ENCODE peak calls at places on chromosomes 7 and 10, in six cellular contexts. N is mesenchymal stem cell, T is uterus, U is colonic mucosa, C is GM23248, Q is body of pancreas. K is an unnamed sample.

GRCh38 chr7:111082351-111082750 is 8.6 kb upstream of the LRRN3 start:
- DNase-seq in C (peak; percentile 71), T (no peak), U (no peak), N (peak; percentile 25), Q (no peak), K (no peak)

GRCh38 chr10:102579206-102579790 is 65.0 kb upstream of the TRIM8 start:
- DNase-seq in U (no peak), Q (no peak), T (no peak), C (no peak), N (no peak), K (no peak)

GRCh38 chr10:30529373-30529998 is 95.5 kb downstream of the MAP3K8 start:
- DNase-seq in N (no peak), Q (peak; percentile 81), C (no peak), U (peak; percentile 49), T (peak; percentile 27), K (peak; percentile 57)

GRCh38 chr10:71569775-71570588 is 149.6 kb downstream of the C10orf105 start:
- DNase-seq in U (peak; percentile 87), C (peak; percentile 54), Q (peak; percentile 67), T (peak; percentile 77), N (peak; percentile 43), K (peak; percentile 67)

GRCh38 chr10:79905322-79906314 is 43.3 kb downstream of the SFTPD start:
- DNase-seq in T (no peak), N (peak; percentile 62), Q (peak; percentile 33), C (peak; percentile 71), U (no peak), K (peak; percentile 6)

GRCh38 chr10:22479419-22479818 is 134.1 kb downstream of the SPAG6 start:
- DNase-seq in T (no peak), N (no peak), Q (no peak), U (no peak), C (peak; percentile 20), K (no peak)

GRCh38 chr10:129161184-129161583 is 305.9 kb upstream of the MGMT start:
- DNase-seq in T (no peak), Q (no peak), C (peak; percentile 3), N (peak; percentile 11), U (no peak), K (no peak)

GRCh38 chr10:77530011-77530410 is 107.6 kb downstream of the KCNMA1 start:
- DNase-seq in T (no peak), U (no peak), Q (no peak), N (no peak), C (no peak), K (no peak)

GRCh38 chr10:117000580-117000979 is 4.4 kb downstream of the SHTN1 start:
- DNase-seq in T (no peak), C (no peak), U (no peak), Q (no peak), N (no peak), K (no peak)

GRCh38 chr10:24383681-24384106 is 174.8 kb downstream of the KIAA1217 start:
- DNase-seq in U (peak; percentile 91), T (peak; percentile 69), N (peak; percentile 88), Q (peak; percentile 96), C (peak; percentile 98), K (peak; percentile 93)

GRCh38 chr10:69869291-69869841 is 67.7 kb downstream of the COL13A1 start:
- DNase-seq in N (peak; percentile 59), U (peak; percentile 79), Q (peak; percentile 15), T (no peak), C (peak; percentile 88), K (peak; percentile 89)

GRCh38 chr10:128604025-128604424 is 477.8 kb upstream of the MKI67 start:
- DNase-seq in N (no peak), U (peak; percentile 79), T (no peak), Q (no peak), C (no peak), K (no peak)

GRCh38 chr10:102230861-102231356 is 4.8 kb downstream of the ELOVL3 start:
- DNase-seq in C (peak; percentile 59), N (no peak), U (peak; percentile 48), T (no peak), Q (peak; percentile 31), K (peak; percentile 27)

GRCh38 chr7:152859781-152860191 is 100.2 kb downstream of the ACTR3B start:
- DNase-seq in T (no peak), Q (no peak), C (peak; percentile 29), U (no peak), N (no peak), K (no peak)

GRCh38 chr10:103549349-103549685 is 55.8 kb downstream of the NEURL1 start:
- DNase-seq in U (no peak), T (no peak), Q (no peak), C (no peak), N (no peak), K (no peak)

GRCh38 chr7:155194531-155195140 is 103.0 kb upstream of the INSIG1 start:
- DNase-seq in N (no peak), T (no peak), U (no peak), C (no peak), Q (no peak), K (no peak)

GRCh38 chr7:113087278-113087998 is 811 bp upstream of the GPR85 start:
- DNase-seq in U (no peak), T (peak; percentile 16), C (peak; percentile 94), Q (peak; percentile 8), N (peak; percentile 73), K (peak; percentile 5)

GRCh38 chr7:113084499-113085172 is 2.0 kb downstream of the GPR85 start:
- DNase-seq in C (no peak), U (no peak), T (no peak), N (no peak), Q (no peak), K (no peak)

GRCh38 chr7:113086431-113086888 is at the start of gene GPR85:
- DNase-seq in N (peak; percentile 71), T (peak; percentile 31), C (peak; percentile 90), U (no peak), Q (peak; percentile 35), K (peak; percentile 9)

GRCh38 chr7:113085781-113086390 is 741 bp downstream of the GPR85 start:
- DNase-seq in C (peak; percentile 46), U (no peak), T (no peak), N (peak; percentile 5), Q (peak; percentile 1), K (no peak)

GRCh38 chr7:113086928-113087277 is 276 bp upstream of the GPR85 start:
- DNase-seq in C (no peak), N (no peak), Q (no peak), U (no peak), T (no peak), K (no peak)
- H3K27ac ChIP-seq in C (peak overlapping the region; percentile 96), N (peak overlapping the region; percentile 95), Q (no peak overlapping the region), U (no peak overlapping the region), T (peak overlapping the region; percentile 45), K (no peak overlapping the region)

GRCh38 chr7:1022801-1023465 is 21.4 kb upstream of the GPR146 start:
- DNase-seq in T (no peak), N (no peak), C (no peak), Q (no peak), U (no peak), K (no peak)
- H3K36me3 ChIP-seq in T (no peaks in the 10 kb centered on the region), N (peaks cover 27% of the 10 kb centered on the region), C (no peaks in the 10 kb centered on the region), Q (no peaks in the 10 kb centered on the region), U (no peaks in the 10 kb centered on the region), K (no peaks in the 10 kb centered on the region)

DNA sequence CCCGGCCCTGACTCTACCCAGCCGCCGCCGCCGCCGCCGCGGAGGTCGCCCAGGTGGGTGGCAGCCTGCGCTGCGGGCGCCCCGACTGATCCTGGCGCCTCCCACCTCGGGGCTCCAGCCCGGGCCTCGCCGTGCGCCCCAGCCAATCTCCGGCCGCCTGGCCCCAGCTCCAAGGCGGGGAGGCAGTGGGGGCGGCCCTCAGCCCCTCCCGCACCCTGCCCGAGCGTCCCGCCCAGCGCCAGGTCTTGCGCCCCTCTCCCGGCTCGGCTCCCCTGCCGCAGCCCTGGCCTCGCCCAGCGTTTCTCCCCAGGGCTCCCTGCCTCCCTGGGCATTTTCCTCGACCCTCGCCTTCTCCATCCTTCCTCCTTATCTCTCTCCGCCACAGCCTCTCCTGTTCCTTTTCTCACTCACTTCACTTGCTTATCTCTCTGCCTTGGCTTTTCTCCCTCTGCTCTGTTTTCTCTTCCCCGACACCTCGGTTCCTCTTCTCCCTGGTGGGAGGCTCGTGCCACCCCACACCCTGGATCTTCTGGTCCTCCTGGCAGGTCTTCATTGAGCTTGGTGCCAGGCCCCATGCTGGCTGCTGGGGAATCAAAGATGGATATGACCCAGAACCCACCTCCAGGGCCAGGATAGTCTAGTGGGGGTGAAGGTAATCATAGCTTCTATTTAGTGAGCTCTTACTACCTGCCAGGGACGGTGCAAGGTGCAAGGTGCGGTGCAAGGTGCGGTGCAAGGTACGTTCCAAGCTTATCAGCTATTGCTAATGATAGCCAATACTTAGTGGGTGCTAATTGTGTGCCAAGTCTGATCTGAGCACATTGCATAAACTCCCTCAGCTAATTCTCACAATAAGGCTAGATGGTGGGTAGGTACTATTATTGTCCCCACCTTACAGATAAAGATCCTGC is at the start of gene SFRP5:
- DNase-seq in Q (peak; percentile 64), T (no peak), N (no peak), U (no peak), C (no peak), K (peak; percentile 94)
- H3K4me3 ChIP-seq in Q (peak within 1 kb of the TSS; percentile 28), T (no peak within 1 kb of the TSS), N (peak within 1 kb of the TSS; percentile 42), U (no peak within 1 kb of the TSS), C (peak within 1 kb of the TSS; percentile 50), K (peak within 1 kb of the TSS; percentile 86)

GRCh38 chr7:116138202-116138801 is 72.0 kb upstream of the TES start:
- DNase-seq in Q (peak; percentile 16), U (peak; percentile 24), C (peak; percentile 78), N (peak; percentile 72), T (no peak), K (peak; percentile 57)
- H3K27ac ChIP-seq in Q (no peak overlapping the region), U (no peak overlapping the region), C (no peak overlapping the region), N (no peak overlapping the region), T (no peak overlapping the region), K (no peak overlapping the region)

GRCh38 chr7:90977056-90977455 is 287.2 kb upstream of the FZD1 start:
- DNase-seq in T (no peak), U (no peak), C (no peak), N (no peak), Q (no peak), K (no peak)
- H3K36me3 ChIP-seq in T (no peaks in the 10 kb centered on the region), U (no peaks in the 10 kb centered on the region), C (no peaks in the 10 kb centered on the region), N (peaks cover 12% of the 10 kb centered on the region), Q (no peaks in the 10 kb centered on the region), K (no peaks in the 10 kb centered on the region)

GRCh38 chr7:19117870-19118608 is 603 bp upstream of the TWIST1 start:
- DNase-seq in Q (no peak), U (no peak), T (no peak), N (peak; percentile 45), C (peak; percentile 85), K (no peak)
- H3K4me3 ChIP-seq in Q (no peak overlapping the region), U (peak overlapping the region; percentile 40), T (peak overlapping the region; percentile 52), N (peak overlapping the region; percentile 99), C (peak overlapping the region; percentile 88), K (peak overlapping the region; percentile 15)

K was measured in small intestine.